ENCODE peak calls at places on chromosomes 7 and 10, in eight cellular contexts. V is uterus, F is Peyer's patch, I is heart right ventricle, B is upper lobe of right lung, Y is osteoblast, Q is lower lobe of right lung, X is mucosa of descending colon. H is an unnamed sample.

GRCh38 chr7:105277341-105277740 is 111.4 kb downstream of the SRPK2 start:
- DNase-seq in B (no peak), X (no peak), V (no peak), Q (no peak), Y (no peak), F (no peak), I (no peak), H (no peak)

GRCh38 chr10:31317652-31318381 is 1.2 kb upstream of the ZEB1 start:
- DNase-seq in X (no peak), Q (peak), I (no peak), Y (no peak), B (peak), V (no peak), F (peak), H (no peak)

GRCh38 chr7:68752485-68752884 is 845.8 kb upstream of the AUTS2 start:
- DNase-seq in Q (no peak), V (no peak), I (no peak), F (no peak), B (no peak), Y (no peak), X (no peak), H (no peak)

GRCh38 chr10:67606572-67606971 is 89.4 kb downstream of the CTNNA3 start:
- DNase-seq in Y (peak), X (no peak), B (no peak), V (no peak), I (no peak), F (no peak), Q (no peak), H (no peak)

GRCh38 chr7:33423646-33424020 is 294.3 kb downstream of the BBS9 start:
- DNase-seq in B (no peak), V (no peak), I (no peak), X (peak), F (no peak), Q (no peak), Y (no peak), H (no peak)

GRCh38 chr7:91043924-91044660 is 220.1 kb upstream of the FZD1 start:
- DNase-seq in F (no peak), Q (no peak), B (no peak), I (no peak), V (no peak), X (no peak), Y (no peak), H (no peak)

GRCh38 chr7:50685445-50686070 is 97.1 kb downstream of the GRB10 start:
- DNase-seq in Y (no peak), B (no peak), V (no peak), Q (no peak), I (no peak), F (no peak), X (no peak), H (no peak)

GRCh38 chr7:12942599-12942998 is 255.2 kb downstream of the ARL4A start:
- DNase-seq in I (no peak), B (no peak), Q (no peak), F (no peak), X (peak), Y (no peak), V (no peak), H (no peak)

GRCh38 chr7:131164025-131164899 is 163.4 kb upstream of the MKLN1 start:
- DNase-seq in V (no peak), I (no peak), B (no peak), F (no peak), X (no peak), Y (peak), Q (no peak), H (no peak)

GRCh38 chr10:69878951-69879350 is 77.2 kb downstream of the COL13A1 start:
- DNase-seq in I (no peak), X (no peak), Y (peak), Q (no peak), F (no peak), B (no peak), V (no peak), H (no peak)

GRCh38 chr10:117334921-117335320 is 40.3 kb downstream of the PDZD8 start:
- DNase-seq in Y (no peak), V (no peak), X (no peak), F (no peak), B (no peak), Q (no peak), I (no peak), H (no peak)

GRCh38 chr10:36725581-36726520 is 399.5 kb upstream of the ANKRD30A start:
- DNase-seq in Q (no peak), I (peak), B (no peak), V (no peak), F (no peak), X (no peak), Y (peak), H (no peak)

GRCh38 chr7:158252081-158252836 is 335.4 kb downstream of the PTPRN2 start:
- DNase-seq in Y (peak), I (no peak), F (peak), V (no peak), B (peak), Q (no peak), X (no peak), H (no peak)

GRCh38 chr7:98899816-98900215 is 21.5 kb downstream of the TRRAP start:
- DNase-seq in I (no peak), B (no peak), Q (no peak), Y (no peak), V (no peak), F (no peak), X (no peak), H (no peak)

GRCh38 chr7:154503962-154504550 is 451.9 kb downstream of the DPP6 start:
- DNase-seq in I (no peak), B (no peak), X (peak), F (no peak), Y (no peak), Q (no peak), V (no peak), H (no peak)

DNA sequence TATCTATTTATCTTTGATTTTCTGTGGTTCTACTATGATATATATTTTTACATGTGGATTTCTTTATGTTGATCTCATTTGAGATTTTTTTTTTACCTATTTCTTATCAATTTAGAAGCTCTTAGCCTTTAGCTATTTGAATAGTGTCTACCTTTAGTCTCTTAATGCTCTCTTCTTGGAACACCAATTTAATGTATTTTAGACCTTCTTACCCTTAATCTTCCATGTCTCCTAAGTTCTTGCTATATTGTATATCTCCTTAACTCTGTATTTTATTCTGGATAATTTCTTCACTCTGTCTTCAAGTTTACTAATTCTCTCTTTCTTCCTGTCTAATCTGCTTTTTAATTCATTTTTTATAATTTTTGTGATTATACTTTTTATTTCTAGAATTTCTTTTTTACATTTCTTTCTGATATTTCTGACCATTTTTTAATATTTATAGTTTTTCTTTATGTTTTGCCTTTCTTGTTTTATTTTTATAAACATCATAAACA is 27.3 kb downstream of the CSTF2T start:
- DNase-seq in V (no peak), X (no peak), F (no peak), B (no peak), Q (no peak), I (no peak), Y (no peak), H (no peak)
- TF ChIP-seq CTCF in V (no peak), X (no peak), F (no peak), B (no peak), Q (no peak), I (no peak), Y (no peak), H (no peak)

DNA sequence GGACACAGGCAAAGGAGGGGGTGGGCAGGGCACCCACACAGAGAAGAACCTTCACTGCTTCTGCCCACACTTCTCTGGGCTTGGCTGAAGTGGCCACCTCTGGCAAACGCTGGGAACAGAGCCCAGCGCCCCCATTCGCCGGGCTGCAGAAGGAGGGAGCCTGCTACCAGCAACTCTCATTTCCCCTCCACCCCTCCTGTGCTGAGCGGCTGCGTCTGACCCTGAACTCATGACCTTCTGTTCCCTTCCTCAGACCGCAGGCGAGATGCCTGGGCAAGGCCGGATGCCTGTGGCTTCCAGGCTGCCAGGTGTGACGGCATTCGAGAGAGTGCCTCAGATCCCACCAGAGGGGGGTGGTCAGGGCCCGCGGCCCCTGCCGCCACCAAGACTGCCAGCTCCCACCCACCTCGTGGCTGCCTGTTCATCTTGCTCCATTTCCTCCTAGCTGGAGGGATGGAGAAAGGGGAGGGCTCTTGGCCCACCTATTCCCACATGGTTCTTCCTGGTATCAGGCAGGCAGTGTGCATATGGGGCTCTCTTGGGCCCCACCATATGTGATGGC is 19.8 kb downstream of the DNAJB12 start:
- DNase-seq in F (peak), V (peak), X (peak), Y (peak), B (peak), I (peak), Q (peak), H (peak)
- TF ChIP-seq CTCF in F (no peak), V (no peak), X (no peak), Y (no peak), B (peak), I (no peak), Q (peak), H (no peak)

DNA sequence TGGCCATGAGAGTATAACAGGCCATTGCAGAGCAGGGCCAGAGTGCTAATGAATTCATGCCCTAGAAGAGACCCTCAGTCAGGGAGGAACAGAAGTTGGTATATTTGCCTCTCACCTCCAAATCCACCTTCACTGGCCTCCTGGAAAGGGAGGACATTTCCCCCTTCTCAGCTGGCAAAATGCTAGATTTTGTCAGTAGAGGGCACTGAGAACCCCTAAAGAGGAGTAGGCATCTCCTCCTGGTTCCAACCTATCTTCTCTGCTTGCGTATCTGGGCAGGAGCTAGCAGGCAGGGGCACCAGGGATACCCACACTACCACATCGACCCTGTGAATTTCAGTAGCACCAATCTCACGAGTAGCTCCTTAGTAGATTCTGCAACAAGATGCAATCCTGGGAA is 79.8 kb upstream of the GHITM start:
- DNase-seq in F (no peak), Q (no peak), X (no peak), B (no peak), I (no peak), V (no peak), Y (no peak), H (no peak)
- TF ChIP-seq CTCF in F (no peak), Q (no peak), X (no peak), B (no peak), I (no peak), V (no peak), Y (no peak), H (no peak)

DNA sequence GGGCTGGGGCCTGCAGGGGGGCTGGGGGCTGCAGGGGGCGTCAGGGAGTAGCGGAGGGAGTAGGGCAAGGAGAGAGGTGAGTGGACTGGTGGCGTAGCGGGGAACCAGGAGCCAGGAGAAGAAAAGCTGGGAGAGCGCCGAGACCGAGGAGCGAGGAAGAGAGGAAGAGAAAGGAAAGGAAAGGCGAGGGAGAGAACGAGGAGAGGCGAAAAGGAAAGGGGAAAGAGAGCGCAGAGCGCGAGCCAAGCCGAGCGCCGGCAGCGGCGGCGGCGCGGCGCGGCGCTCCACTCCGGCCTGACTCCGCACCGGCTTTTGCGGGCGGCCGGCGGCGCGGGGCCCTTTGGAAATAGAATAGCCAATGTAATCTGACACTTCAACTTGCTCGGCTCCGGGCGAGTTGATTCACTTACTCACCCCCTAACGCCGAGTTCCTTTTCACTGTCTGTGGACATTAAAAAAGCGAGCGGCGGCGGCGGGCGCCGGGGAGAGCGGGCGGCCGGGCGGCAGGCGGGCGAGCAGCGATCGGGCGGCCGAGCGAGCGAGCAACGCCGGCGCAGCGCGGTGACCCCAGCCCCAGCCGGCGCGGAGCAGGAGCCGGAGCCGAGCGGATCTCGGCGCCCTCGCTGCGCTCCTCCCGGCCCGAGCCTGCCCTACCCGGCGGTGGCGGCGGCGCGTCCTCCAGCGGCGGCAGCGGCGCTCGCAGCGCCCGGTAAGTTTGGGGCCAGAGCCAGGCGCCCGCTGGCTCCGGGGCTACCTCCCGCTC is at the start of gene ZMIZ1:
- DNase-seq in V (peak), B (peak), I (peak), X (peak), F (peak), Q (peak), Y (peak), H (peak)
- TF ChIP-seq CTCF in V (no peak), B (peak), I (peak), X (no peak), F (peak), Q (no peak), Y (no peak), H (no peak)

DNA sequence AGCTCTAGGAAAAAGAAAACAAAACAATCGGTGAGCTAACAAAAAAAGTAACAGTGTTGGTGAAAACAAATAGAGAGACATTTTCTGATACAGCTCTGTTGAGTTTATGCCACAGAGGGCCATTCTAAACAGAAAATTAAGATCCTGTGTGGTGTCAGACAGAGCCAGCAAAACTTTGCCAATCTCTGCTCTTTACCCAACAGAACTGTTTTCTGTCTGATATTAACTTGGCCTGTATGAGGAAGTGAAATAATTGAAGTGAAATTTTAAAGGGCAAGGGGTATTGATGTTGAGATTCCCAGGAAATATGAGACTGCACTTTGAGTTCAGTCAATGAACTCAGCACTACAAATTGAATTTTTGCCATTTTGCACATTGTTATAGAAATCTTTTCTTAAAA is 101.0 kb downstream of the AOAH start:
- DNase-seq in X (no peak), I (no peak), Y (no peak), F (no peak), B (no peak), V (no peak), Q (no peak), H (no peak)
- TF ChIP-seq CTCF in X (no peak), I (no peak), Y (no peak), F (no peak), B (no peak), V (no peak), Q (no peak), H (no peak)